ENCODE peak calls at places on chromosomes 11 and 22, in five cellular contexts. Y is stimulated activated CD4-positive, alpha-beta T cell treated with anti-CD3 and anti-CD28 coated beads, Interleukin-12 subunit alpha, Interleukin-12 subunit beta, amount 100 ng/mL, for 4 hours; F is AG09309; V is activated CD4-positive, alpha-beta T cell treated with anti-CD3 and anti-CD28 coated beads, Interleukin-2, amount 50 U/mL, for 24 hours; O is stimulated activated CD8-positive, alpha-beta memory T cell treated with anti-CD3 and anti-CD28 coated beads, Interleukin-15, amount 100 ng/mL, for 1 hour. X is an unnamed sample.

GRCh38 chr22:42336527-42337227 is 66.2 kb upstream of the TCF20 start:
- DNase-seq in Y (no peak), F (no peak), V (no peak), O (no peak), X (no peak)

GRCh38 chr11:122422707-122423106 is 232.8 kb upstream of the UBASH3B start:
- DNase-seq in Y (no peak), F (peak; percentile 37), V (no peak), O (no peak), X (no peak)

GRCh38 chr22:48051796-48052620 is 1289.6 kb downstream of the TBC1D22A start:
- DNase-seq in Y (no peak), F (no peak), V (no peak), O (no peak), X (no peak)

GRCh38 chr22:49992921-49993648 is 19.5 kb downstream of the IL17REL start:
- DNase-seq in Y (peak; percentile 72), F (peak; percentile 7), V (no peak), O (peak; percentile 40), X (no peak)

GRCh38 chr22:24728790-24729637 is 45.5 kb downstream of the PIWIL3 start:
- DNase-seq in Y (no peak), F (no peak), V (no peak), O (no peak), X (no peak)

GRCh38 chr11:65851811-65852507 is 6.0 kb downstream of the CFL1 start:
- DNase-seq in Y (no peak), F (no peak), V (no peak), O (no peak), X (no peak)

GRCh38 chr11:120132645-120133185 is 5.2 kb downstream of the TRIM29 start:
- DNase-seq in Y (no peak), F (no peak), V (no peak), O (no peak), X (no peak)

GRCh38 chr11:102120006-102120405 is 9.8 kb downstream of the YAP1 start:
- DNase-seq in Y (no peak), F (no peak), V (no peak), O (no peak), X (no peak)

GRCh38 chr11:94305146-94305545 is 766 bp downstream of the IZUMO1R start:
- DNase-seq in Y (no peak), F (no peak), V (no peak), O (no peak), X (no peak)

GRCh38 chr22:29751139-29751538 is 15.7 kb downstream of the ZMAT5 start:
- DNase-seq in Y (no peak), F (no peak), V (no peak), O (no peak), X (no peak)

GRCh38 chr11:26947379-26947844 is 46.5 kb upstream of the FIBIN start:
- DNase-seq in Y (no peak), F (peak; percentile 100), V (no peak), O (no peak), X (peak; percentile 100)

GRCh38 chr11:67596753-67597300 is 9.9 kb upstream of the NDUFV1 start:
- DNase-seq in Y (no peak), F (no peak), V (no peak), O (no peak), X (no peak)

GRCh38 chr11:46117842-46118241 is 3.4 kb downstream of the PHF21A start:
- DNase-seq in Y (no peak), F (no peak), V (no peak), O (no peak), X (no peak)

GRCh38 chr22:36162127-36163034 is 1.8 kb upstream of the APOL3 start:
- DNase-seq in Y (no peak), F (no peak), V (no peak), O (no peak), X (no peak)

GRCh38 chr22:40728731-40729189 is 49.5 kb downstream of the MCHR1 start:
- DNase-seq in Y (peak; percentile 36), F (no peak), V (peak; percentile 9), O (peak; percentile 21), X (no peak)

GRCh38 chr11:7668911-7669310 is 4.4 kb downstream of the CYB5R2 start:
- DNase-seq in Y (no peak), F (no peak), V (no peak), O (no peak), X (no peak)

GRCh38 chr22:38982008-38982927 is at the start of gene APOBEC3B:
- DNase-seq in Y (peak; percentile 34), F (peak; percentile 70), V (no peak), O (peak; percentile 30), X (peak; percentile 79)

GRCh38 chr11:1779806-1780699 is 16.3 kb upstream of the CTSD start:
- DNase-seq in Y (no peak), F (no peak), V (no peak), O (no peak), X (no peak)

X was measured in HFF-Myc.